ENCODE peak calls at places on chromosomes 6 and 20, in ten cellular contexts. One of them, this sample, is unnamed.

GRCh38 chr20:24776755-24777271 is 172.3 kb upstream of the CST7 start:
- DNase-seq in activated CD4-positive, CD25-positive, alpha-beta regulatory T cell: no peak
- DNase-seq in GM06990: no peak
- DNase-seq in endothelial cell: no peak
- DNase-seq in AG09309: no peak
- DNase-seq in stimulated activated CD4-positive, alpha-beta T cell treated with anti-CD3 and anti-CD28 coated beads, Interleukin-4, amount 100 ng/mL, for 1 hour: no peak
- DNase-seq in non-pigmented ciliary epithelial cell: no peak
- DNase-seq in germinal center: no peak
- DNase-seq in posterior cingulate gyrus: peak
- DNase-seq in occipital lobe: no peak
- DNase-seq in this sample: no peak

GRCh38 chr6:35935469-35935868 is 14.6 kb upstream of the SRPK1 start:
- DNase-seq in activated CD4-positive, CD25-positive, alpha-beta regulatory T cell: no peak
- DNase-seq in GM06990: no peak
- DNase-seq in endothelial cell: no peak
- DNase-seq in AG09309: no peak
- DNase-seq in stimulated activated CD4-positive, alpha-beta T cell treated with anti-CD3 and anti-CD28 coated beads, Interleukin-4, amount 100 ng/mL, for 1 hour: no peak
- DNase-seq in non-pigmented ciliary epithelial cell: no peak
- DNase-seq in germinal center: no peak
- DNase-seq in posterior cingulate gyrus: no peak
- DNase-seq in occipital lobe: no peak
- DNase-seq in this sample: no peak

GRCh38 chr6:44472250-44472945 is 84.9 kb downstream of the CDC5L start:
- DNase-seq in activated CD4-positive, CD25-positive, alpha-beta regulatory T cell: no peak
- DNase-seq in GM06990: no peak
- DNase-seq in endothelial cell: peak
- DNase-seq in AG09309: no peak
- DNase-seq in stimulated activated CD4-positive, alpha-beta T cell treated with anti-CD3 and anti-CD28 coated beads, Interleukin-4, amount 100 ng/mL, for 1 hour: no peak
- DNase-seq in non-pigmented ciliary epithelial cell: no peak
- DNase-seq in germinal center: no peak
- DNase-seq in posterior cingulate gyrus: no peak
- DNase-seq in occipital lobe: no peak
- DNase-seq in this sample: no peak

GRCh38 chr6:39221746-39222641 is 7.3 kb downstream of the KCNK5 start:
- DNase-seq in activated CD4-positive, CD25-positive, alpha-beta regulatory T cell: no peak
- DNase-seq in GM06990: no peak
- DNase-seq in endothelial cell: no peak
- DNase-seq in AG09309: no peak
- DNase-seq in stimulated activated CD4-positive, alpha-beta T cell treated with anti-CD3 and anti-CD28 coated beads, Interleukin-4, amount 100 ng/mL, for 1 hour: no peak
- DNase-seq in non-pigmented ciliary epithelial cell: no peak
- DNase-seq in germinal center: no peak
- DNase-seq in posterior cingulate gyrus: peak
- DNase-seq in occipital lobe: no peak
- DNase-seq in this sample: no peak

GRCh38 chr6:6890400-6890858 is 217.3 kb upstream of the RREB1 start:
- DNase-seq in activated CD4-positive, CD25-positive, alpha-beta regulatory T cell: no peak
- DNase-seq in GM06990: no peak
- DNase-seq in endothelial cell: peak
- DNase-seq in AG09309: no peak
- DNase-seq in stimulated activated CD4-positive, alpha-beta T cell treated with anti-CD3 and anti-CD28 coated beads, Interleukin-4, amount 100 ng/mL, for 1 hour: no peak
- DNase-seq in non-pigmented ciliary epithelial cell: no peak
- DNase-seq in germinal center: no peak
- DNase-seq in posterior cingulate gyrus: no peak
- DNase-seq in occipital lobe: no peak
- DNase-seq in this sample: no peak

GRCh38 chr6:72724545-72724944 is 102.7 kb downstream of the KCNQ5 start:
- DNase-seq in activated CD4-positive, CD25-positive, alpha-beta regulatory T cell: no peak
- DNase-seq in GM06990: peak
- DNase-seq in endothelial cell: no peak
- DNase-seq in AG09309: no peak
- DNase-seq in stimulated activated CD4-positive, alpha-beta T cell treated with anti-CD3 and anti-CD28 coated beads, Interleukin-4, amount 100 ng/mL, for 1 hour: no peak
- DNase-seq in non-pigmented ciliary epithelial cell: no peak
- DNase-seq in germinal center: peak
- DNase-seq in posterior cingulate gyrus: no peak
- DNase-seq in occipital lobe: no peak
- DNase-seq in this sample: peak

GRCh38 chr6:26199773-26200728 is 112.8 kb downstream of the HFE start:
- DNase-seq in activated CD4-positive, CD25-positive, alpha-beta regulatory T cell: no peak
- DNase-seq in GM06990: peak
- DNase-seq in endothelial cell: peak
- DNase-seq in AG09309: no peak
- DNase-seq in stimulated activated CD4-positive, alpha-beta T cell treated with anti-CD3 and anti-CD28 coated beads, Interleukin-4, amount 100 ng/mL, for 1 hour: no peak
- DNase-seq in non-pigmented ciliary epithelial cell: no peak
- DNase-seq in germinal center: no peak
- DNase-seq in posterior cingulate gyrus: no peak
- DNase-seq in occipital lobe: no peak
- DNase-seq in this sample: no peak

GRCh38 chr20:57638173-57638894 is 18.1 kb upstream of the ZBP1 start:
- DNase-seq in activated CD4-positive, CD25-positive, alpha-beta regulatory T cell: no peak
- DNase-seq in GM06990: no peak
- DNase-seq in endothelial cell: no peak
- DNase-seq in AG09309: no peak
- DNase-seq in stimulated activated CD4-positive, alpha-beta T cell treated with anti-CD3 and anti-CD28 coated beads, Interleukin-4, amount 100 ng/mL, for 1 hour: no peak
- DNase-seq in non-pigmented ciliary epithelial cell: no peak
- DNase-seq in germinal center: no peak
- DNase-seq in posterior cingulate gyrus: no peak
- DNase-seq in occipital lobe: no peak
- DNase-seq in this sample: no peak

GRCh38 chr6:158793432-158793831 is 25.7 kb downstream of the EZR start:
- DNase-seq in activated CD4-positive, CD25-positive, alpha-beta regulatory T cell: no peak
- DNase-seq in GM06990: no peak
- DNase-seq in endothelial cell: no peak
- DNase-seq in AG09309: no peak
- DNase-seq in stimulated activated CD4-positive, alpha-beta T cell treated with anti-CD3 and anti-CD28 coated beads, Interleukin-4, amount 100 ng/mL, for 1 hour: no peak
- DNase-seq in non-pigmented ciliary epithelial cell: no peak
- DNase-seq in germinal center: peak
- DNase-seq in posterior cingulate gyrus: no peak
- DNase-seq in occipital lobe: no peak
- DNase-seq in this sample: no peak

GRCh38 chr6:45450132-45450531 is 72.4 kb upstream of the SUPT3H start:
- DNase-seq in activated CD4-positive, CD25-positive, alpha-beta regulatory T cell: no peak
- DNase-seq in GM06990: no peak
- DNase-seq in endothelial cell: no peak
- DNase-seq in AG09309: no peak
- DNase-seq in stimulated activated CD4-positive, alpha-beta T cell treated with anti-CD3 and anti-CD28 coated beads, Interleukin-4, amount 100 ng/mL, for 1 hour: no peak
- DNase-seq in non-pigmented ciliary epithelial cell: no peak
- DNase-seq in germinal center: no peak
- DNase-seq in posterior cingulate gyrus: no peak
- DNase-seq in occipital lobe: no peak
- DNase-seq in this sample: no peak

GRCh38 chr6:43627008-43627825 is 1.8 kb downstream of the GTPBP2 start:
- DNase-seq in activated CD4-positive, CD25-positive, alpha-beta regulatory T cell: no peak
- DNase-seq in GM06990: no peak
- DNase-seq in endothelial cell: peak
- DNase-seq in AG09309: peak
- DNase-seq in stimulated activated CD4-positive, alpha-beta T cell treated with anti-CD3 and anti-CD28 coated beads, Interleukin-4, amount 100 ng/mL, for 1 hour: no peak
- DNase-seq in non-pigmented ciliary epithelial cell: peak
- DNase-seq in germinal center: no peak
- DNase-seq in posterior cingulate gyrus: no peak
- DNase-seq in occipital lobe: peak
- DNase-seq in this sample: peak

GRCh38 chr20:45949542-45950329 is 15.3 kb downstream of the PCIF1 start:
- DNase-seq in activated CD4-positive, CD25-positive, alpha-beta regulatory T cell: no peak
- DNase-seq in GM06990: no peak
- DNase-seq in endothelial cell: no peak
- DNase-seq in AG09309: no peak
- DNase-seq in stimulated activated CD4-positive, alpha-beta T cell treated with anti-CD3 and anti-CD28 coated beads, Interleukin-4, amount 100 ng/mL, for 1 hour: no peak
- DNase-seq in non-pigmented ciliary epithelial cell: no peak
- DNase-seq in germinal center: no peak
- DNase-seq in posterior cingulate gyrus: no peak
- DNase-seq in occipital lobe: no peak
- DNase-seq in this sample: no peak

GRCh38 chr6:98877250-98877649 is 42.9 kb downstream of the POU3F2 start:
- DNase-seq in activated CD4-positive, CD25-positive, alpha-beta regulatory T cell: no peak
- DNase-seq in GM06990: no peak
- DNase-seq in endothelial cell: no peak
- DNase-seq in AG09309: no peak
- DNase-seq in stimulated activated CD4-positive, alpha-beta T cell treated with anti-CD3 and anti-CD28 coated beads, Interleukin-4, amount 100 ng/mL, for 1 hour: no peak
- DNase-seq in non-pigmented ciliary epithelial cell: no peak
- DNase-seq in germinal center: no peak
- DNase-seq in posterior cingulate gyrus: no peak
- DNase-seq in occipital lobe: no peak
- DNase-seq in this sample: no peak

GRCh38 chr20:45347936-45348809 is at the start of gene SDC4:
- DNase-seq in activated CD4-positive, CD25-positive, alpha-beta regulatory T cell: peak
- DNase-seq in GM06990: peak
- DNase-seq in endothelial cell: no peak
- DNase-seq in AG09309: no peak
- DNase-seq in stimulated activated CD4-positive, alpha-beta T cell treated with anti-CD3 and anti-CD28 coated beads, Interleukin-4, amount 100 ng/mL, for 1 hour: peak
- DNase-seq in non-pigmented ciliary epithelial cell: no peak
- DNase-seq in germinal center: peak
- DNase-seq in posterior cingulate gyrus: peak
- DNase-seq in occipital lobe: no peak
- DNase-seq in this sample: peak

GRCh38 chr6:20312581-20312980 is 89.1 kb upstream of the E2F3 start:
- DNase-seq in activated CD4-positive, CD25-positive, alpha-beta regulatory T cell: no peak
- DNase-seq in GM06990: no peak
- DNase-seq in endothelial cell: no peak
- DNase-seq in AG09309: no peak
- DNase-seq in stimulated activated CD4-positive, alpha-beta T cell treated with anti-CD3 and anti-CD28 coated beads, Interleukin-4, amount 100 ng/mL, for 1 hour: no peak
- DNase-seq in non-pigmented ciliary epithelial cell: no peak
- DNase-seq in germinal center: no peak
- DNase-seq in posterior cingulate gyrus: no peak
- DNase-seq in occipital lobe: no peak
- DNase-seq in this sample: no peak

GRCh38 chr6:29981211-29981812 is 39.0 kb downstream of the HLA-A start:
- DNase-seq in activated CD4-positive, CD25-positive, alpha-beta regulatory T cell: no peak
- DNase-seq in GM06990: no peak
- DNase-seq in endothelial cell: no peak
- DNase-seq in AG09309: no peak
- DNase-seq in stimulated activated CD4-positive, alpha-beta T cell treated with anti-CD3 and anti-CD28 coated beads, Interleukin-4, amount 100 ng/mL, for 1 hour: no peak
- DNase-seq in non-pigmented ciliary epithelial cell: no peak
- DNase-seq in germinal center: no peak
- DNase-seq in posterior cingulate gyrus: no peak
- DNase-seq in occipital lobe: no peak
- DNase-seq in this sample: no peak

GRCh38 chr6:168007592-168008338 is 10.3 kb downstream of the KIF25 start:
- DNase-seq in activated CD4-positive, CD25-positive, alpha-beta regulatory T cell: no peak
- DNase-seq in GM06990: no peak
- DNase-seq in endothelial cell: no peak
- DNase-seq in AG09309: peak
- DNase-seq in stimulated activated CD4-positive, alpha-beta T cell treated with anti-CD3 and anti-CD28 coated beads, Interleukin-4, amount 100 ng/mL, for 1 hour: no peak
- DNase-seq in non-pigmented ciliary epithelial cell: peak
- DNase-seq in germinal center: no peak
- DNase-seq in posterior cingulate gyrus: no peak
- DNase-seq in occipital lobe: no peak
- DNase-seq in this sample: no peak

GRCh38 chr20:23257106-23257761 is 93.4 kb upstream of the NXT1 start:
- DNase-seq in activated CD4-positive, CD25-positive, alpha-beta regulatory T cell: no peak
- DNase-seq in GM06990: no peak
- DNase-seq in endothelial cell: no peak
- DNase-seq in AG09309: no peak
- DNase-seq in stimulated activated CD4-positive, alpha-beta T cell treated with anti-CD3 and anti-CD28 coated beads, Interleukin-4, amount 100 ng/mL, for 1 hour: no peak
- DNase-seq in non-pigmented ciliary epithelial cell: no peak
- DNase-seq in germinal center: no peak
- DNase-seq in posterior cingulate gyrus: peak
- DNase-seq in occipital lobe: no peak
- DNase-seq in this sample: no peak

GRCh38 chr6:7671581-7671980 is 54.3 kb upstream of the BMP6 start:
- DNase-seq in activated CD4-positive, CD25-positive, alpha-beta regulatory T cell: no peak
- DNase-seq in GM06990: no peak
- DNase-seq in endothelial cell: no peak
- DNase-seq in AG09309: peak
- DNase-seq in stimulated activated CD4-positive, alpha-beta T cell treated with anti-CD3 and anti-CD28 coated beads, Interleukin-4, amount 100 ng/mL, for 1 hour: no peak
- DNase-seq in non-pigmented ciliary epithelial cell: no peak
- DNase-seq in germinal center: no peak
- DNase-seq in posterior cingulate gyrus: no peak
- DNase-seq in occipital lobe: no peak
- DNase-seq in this sample: no peak

GRCh38 chr20:38435555-38435939 is 419 bp upstream of the SNHG17 start:
- DNase-seq in activated CD4-positive, CD25-positive, alpha-beta regulatory T cell: no peak
- DNase-seq in GM06990: no peak
- DNase-seq in endothelial cell: no peak
- DNase-seq in AG09309: peak
- DNase-seq in stimulated activated CD4-positive, alpha-beta T cell treated with anti-CD3 and anti-CD28 coated beads, Interleukin-4, amount 100 ng/mL, for 1 hour: no peak
- DNase-seq in non-pigmented ciliary epithelial cell: peak
- DNase-seq in germinal center: no peak
- DNase-seq in posterior cingulate gyrus: no peak
- DNase-seq in occipital lobe: no peak
- DNase-seq in this sample: no peak

GRCh38 chr6:105372862-105373182 is 30.1 kb downstream of the PREP start:
- DNase-seq in activated CD4-positive, CD25-positive, alpha-beta regulatory T cell: no peak
- DNase-seq in GM06990: no peak
- DNase-seq in endothelial cell: no peak
- DNase-seq in AG09309: no peak
- DNase-seq in stimulated activated CD4-positive, alpha-beta T cell treated with anti-CD3 and anti-CD28 coated beads, Interleukin-4, amount 100 ng/mL, for 1 hour: no peak
- DNase-seq in non-pigmented ciliary epithelial cell: no peak
- DNase-seq in germinal center: no peak
- DNase-seq in posterior cingulate gyrus: no peak
- DNase-seq in occipital lobe: no peak
- DNase-seq in this sample: no peak

GRCh38 chr6:111938710-111939109 is 65.5 kb upstream of the FYN start:
- DNase-seq in activated CD4-positive, CD25-positive, alpha-beta regulatory T cell: no peak
- DNase-seq in GM06990: no peak
- DNase-seq in endothelial cell: no peak
- DNase-seq in AG09309: no peak
- DNase-seq in stimulated activated CD4-positive, alpha-beta T cell treated with anti-CD3 and anti-CD28 coated beads, Interleukin-4, amount 100 ng/mL, for 1 hour: no peak
- DNase-seq in non-pigmented ciliary epithelial cell: peak
- DNase-seq in germinal center: no peak
- DNase-seq in posterior cingulate gyrus: no peak
- DNase-seq in occipital lobe: no peak
- DNase-seq in this sample: no peak

GRCh38 chr6:62283828-62284411 is 2.1 kb downstream of the KHDRBS2 start:
- DNase-seq in activated CD4-positive, CD25-positive, alpha-beta regulatory T cell: no peak
- DNase-seq in GM06990: no peak
- DNase-seq in endothelial cell: peak
- DNase-seq in AG09309: no peak
- DNase-seq in stimulated activated CD4-positive, alpha-beta T cell treated with anti-CD3 and anti-CD28 coated beads, Interleukin-4, amount 100 ng/mL, for 1 hour: no peak
- DNase-seq in non-pigmented ciliary epithelial cell: peak
- DNase-seq in germinal center: peak
- DNase-seq in posterior cingulate gyrus: no peak
- DNase-seq in occipital lobe: no peak
- DNase-seq in this sample: peak

GRCh38 chr6:32120573-32121059 is 7.4 kb downstream of the ATF6B start:
- DNase-seq in activated CD4-positive, CD25-positive, alpha-beta regulatory T cell: no peak
- DNase-seq in GM06990: no peak
- DNase-seq in endothelial cell: no peak
- DNase-seq in AG09309: no peak
- DNase-seq in stimulated activated CD4-positive, alpha-beta T cell treated with anti-CD3 and anti-CD28 coated beads, Interleukin-4, amount 100 ng/mL, for 1 hour: no peak
- DNase-seq in non-pigmented ciliary epithelial cell: no peak
- DNase-seq in germinal center: no peak
- DNase-seq in posterior cingulate gyrus: no peak
- DNase-seq in occipital lobe: no peak
- DNase-seq in this sample: no peak

This sample was measured in GM13977.